ENCODE peak calls at places on chromosomes 1 and 21, in seven cellular contexts. One of them, this sample, is unnamed. For H3K4me1, the result is how much of the 10 kb centered on the place peaks cover.

GRCh38 chr1:205273551-205273982 is 45.8 kb downstream of the TMCC2 start:
- DNase-seq in tibial nerve: peak
- DNase-seq in body of pancreas: peak
- DNase-seq in heart left ventricle: peak
- DNase-seq in testis: peak
- DNase-seq in A549: peak
- DNase-seq in endothelial cell of umbilical vein: peak
- DNase-seq in this sample: peak

GRCh38 chr21:29257701-29258100 is 41.0 kb upstream of the BACH1 start:
- DNase-seq in tibial nerve: no peak
- DNase-seq in body of pancreas: no peak
- DNase-seq in heart left ventricle: no peak
- DNase-seq in testis: no peak
- DNase-seq in A549: no peak
- DNase-seq in endothelial cell of umbilical vein: no peak
- DNase-seq in this sample: no peak

GRCh38 chr1:180250883-180251509 is 20.9 kb downstream of the LHX4 start:
- DNase-seq in tibial nerve: no peak
- DNase-seq in body of pancreas: no peak
- DNase-seq in heart left ventricle: no peak
- DNase-seq in testis: no peak
- DNase-seq in A549: no peak
- DNase-seq in endothelial cell of umbilical vein: no peak
- DNase-seq in this sample: no peak

GRCh38 chr1:53378061-53378460 is 50.2 kb upstream of the LRP8 start:
- DNase-seq in tibial nerve: no peak
- DNase-seq in body of pancreas: no peak
- DNase-seq in heart left ventricle: no peak
- DNase-seq in testis: peak
- DNase-seq in A549: no peak
- DNase-seq in endothelial cell of umbilical vein: no peak
- DNase-seq in this sample: no peak

GRCh38 chr1:236747311-236747956 is 47.7 kb upstream of the MTR start:
- DNase-seq in tibial nerve: no peak
- DNase-seq in body of pancreas: no peak
- DNase-seq in heart left ventricle: no peak
- DNase-seq in testis: no peak
- DNase-seq in A549: no peak
- DNase-seq in endothelial cell of umbilical vein: no peak
- DNase-seq in this sample: no peak

GRCh38 chr1:81834921-81835698 is 34.4 kb downstream of the ADGRL2 start:
- DNase-seq in tibial nerve: no peak
- DNase-seq in body of pancreas: no peak
- DNase-seq in heart left ventricle: peak
- DNase-seq in testis: no peak
- DNase-seq in A549: no peak
- DNase-seq in endothelial cell of umbilical vein: peak
- DNase-seq in this sample: peak

GRCh38 chr1:229273507-229274232 is 2.8 kb downstream of the RAB4A start:
- DNase-seq in tibial nerve: no peak
- DNase-seq in body of pancreas: peak
- DNase-seq in heart left ventricle: no peak
- DNase-seq in testis: no peak
- DNase-seq in A549: no peak
- DNase-seq in endothelial cell of umbilical vein: peak
- DNase-seq in this sample: no peak

GRCh38 chr1:39729030-39729429 is 9.7 kb upstream of the PPIE start:
- DNase-seq in tibial nerve: no peak
- DNase-seq in body of pancreas: no peak
- DNase-seq in heart left ventricle: no peak
- DNase-seq in testis: no peak
- DNase-seq in A549: no peak
- DNase-seq in endothelial cell of umbilical vein: no peak
- DNase-seq in this sample: no peak

GRCh38 chr1:85975770-85976386 is 180.7 kb downstream of the COL24A1 start:
- DNase-seq in tibial nerve: no peak
- DNase-seq in body of pancreas: no peak
- DNase-seq in heart left ventricle: no peak
- DNase-seq in testis: no peak
- DNase-seq in A549: no peak
- DNase-seq in endothelial cell of umbilical vein: no peak
- DNase-seq in this sample: no peak

GRCh38 chr21:46083271-46084040 is 14.5 kb upstream of the COL6A2 start:
- DNase-seq in tibial nerve: no peak
- DNase-seq in body of pancreas: peak
- DNase-seq in heart left ventricle: no peak
- DNase-seq in testis: peak
- DNase-seq in A549: no peak
- DNase-seq in endothelial cell of umbilical vein: no peak
- DNase-seq in this sample: no peak

GRCh38 chr1:204283711-204284651 is 70.2 kb upstream of the GOLT1A start:
- DNase-seq in tibial nerve: no peak
- DNase-seq in body of pancreas: no peak
- DNase-seq in heart left ventricle: peak
- DNase-seq in testis: no peak
- DNase-seq in A549: no peak
- DNase-seq in endothelial cell of umbilical vein: no peak
- DNase-seq in this sample: no peak

GRCh38 chr1:45880930-45881329 is 77.5 kb downstream of the MAST2 start:
- DNase-seq in tibial nerve: no peak
- DNase-seq in body of pancreas: no peak
- DNase-seq in heart left ventricle: no peak
- DNase-seq in testis: no peak
- DNase-seq in A549: no peak
- DNase-seq in endothelial cell of umbilical vein: no peak
- DNase-seq in this sample: no peak

GRCh38 chr1:108708726-108709660 is 3.7 kb upstream of the FNDC7 start:
- DNase-seq in tibial nerve: no peak
- DNase-seq in body of pancreas: no peak
- DNase-seq in heart left ventricle: no peak
- DNase-seq in testis: no peak
- DNase-seq in A549: peak
- DNase-seq in endothelial cell of umbilical vein: no peak
- DNase-seq in this sample: no peak

GRCh38 chr1:40939320-40940059 is 40.0 kb upstream of the CTPS1 start:
- DNase-seq in tibial nerve: peak
- DNase-seq in body of pancreas: peak
- DNase-seq in heart left ventricle: no peak
- DNase-seq in testis: no peak
- DNase-seq in A549: no peak
- DNase-seq in endothelial cell of umbilical vein: no peak
- DNase-seq in this sample: peak

GRCh38 chr1:89581859-89582258 is 51.1 kb upstream of the LRRC8C start:
- DNase-seq in tibial nerve: no peak
- DNase-seq in body of pancreas: no peak
- DNase-seq in heart left ventricle: no peak
- DNase-seq in testis: no peak
- DNase-seq in A549: no peak
- DNase-seq in endothelial cell of umbilical vein: no peak
- DNase-seq in this sample: no peak

GRCh38 chr21:35925497-35925896 is 134.8 kb downstream of the SETD4 start:
- DNase-seq in tibial nerve: no peak
- DNase-seq in body of pancreas: peak
- DNase-seq in heart left ventricle: no peak
- DNase-seq in testis: no peak
- DNase-seq in A549: no peak
- DNase-seq in endothelial cell of umbilical vein: peak
- DNase-seq in this sample: peak

GRCh38 chr1:16172964-16173446 is 17.1 kb upstream of the EPHA2 start:
- DNase-seq in tibial nerve: no peak
- DNase-seq in body of pancreas: no peak
- DNase-seq in heart left ventricle: no peak
- DNase-seq in testis: no peak
- DNase-seq in A549: no peak
- DNase-seq in endothelial cell of umbilical vein: no peak
- DNase-seq in this sample: no peak

GRCh38 chr1:213127074-213127473 is 76.0 kb downstream of the RPS6KC1 start:
- DNase-seq in tibial nerve: no peak
- DNase-seq in body of pancreas: no peak
- DNase-seq in heart left ventricle: no peak
- DNase-seq in testis: no peak
- DNase-seq in A549: no peak
- DNase-seq in endothelial cell of umbilical vein: no peak
- DNase-seq in this sample: no peak

DNA sequence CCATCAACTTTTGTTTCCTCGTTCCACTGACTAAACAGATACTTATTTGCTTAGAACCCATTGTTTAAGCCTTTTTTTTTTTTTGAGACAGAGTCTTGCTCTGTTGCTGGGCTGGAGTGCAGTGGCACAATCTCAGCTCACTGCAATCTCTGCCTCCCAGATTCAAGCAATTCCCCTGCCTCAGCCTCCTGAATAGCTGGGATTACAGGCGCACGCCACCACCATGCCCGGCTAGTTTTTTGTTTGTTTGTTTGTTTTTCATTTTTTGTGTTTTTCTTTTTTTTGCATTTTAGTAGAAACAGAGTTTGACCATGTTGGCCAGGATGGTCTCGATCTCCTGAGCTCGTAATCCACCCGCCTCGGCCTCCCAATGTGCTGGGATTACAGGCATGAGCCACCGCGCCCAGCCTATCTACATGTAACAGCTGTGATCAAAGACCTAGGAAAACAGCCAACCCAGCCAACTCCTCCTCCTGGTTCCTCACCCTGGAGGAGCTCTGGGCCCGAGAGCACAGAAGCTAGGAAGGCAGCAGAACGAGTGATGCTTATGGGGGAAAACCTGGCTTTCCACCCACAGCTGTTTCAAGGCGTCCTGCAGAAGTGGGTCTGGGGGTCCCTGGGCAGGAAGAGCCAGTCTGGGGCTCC is 32.9 kb downstream of the KCNN3 start:
- DNase-seq in tibial nerve: no peak
- DNase-seq in body of pancreas: no peak
- DNase-seq in heart left ventricle: peak
- DNase-seq in testis: no peak
- DNase-seq in A549: no peak
- DNase-seq in endothelial cell of umbilical vein: no peak
- DNase-seq in this sample: no peak
- H3K4me1 ChIP-seq in tibial nerve: under half
- H3K4me1 ChIP-seq in body of pancreas: under half
- H3K4me1 ChIP-seq in heart left ventricle: under half
- H3K4me1 ChIP-seq in testis: under half
- H3K4me1 ChIP-seq in A549: under half
- H3K4me1 ChIP-seq in endothelial cell of umbilical vein: under half
- H3K4me1 ChIP-seq in this sample: half or more

GRCh38 chr1:115677172-115677542 is 35.4 kb downstream of the VANGL1 start:
- DNase-seq in tibial nerve: no peak
- DNase-seq in body of pancreas: no peak
- DNase-seq in heart left ventricle: no peak
- DNase-seq in testis: no peak
- DNase-seq in A549: no peak
- DNase-seq in endothelial cell of umbilical vein: no peak
- DNase-seq in this sample: peak
- H3K27ac ChIP-seq in tibial nerve: no peak
- H3K27ac ChIP-seq in body of pancreas: no peak
- H3K27ac ChIP-seq in heart left ventricle: no peak
- H3K27ac ChIP-seq in testis: no peak
- H3K27ac ChIP-seq in A549: no peak
- H3K27ac ChIP-seq in endothelial cell of umbilical vein: no peak
- H3K27ac ChIP-seq in this sample: peak

DNA sequence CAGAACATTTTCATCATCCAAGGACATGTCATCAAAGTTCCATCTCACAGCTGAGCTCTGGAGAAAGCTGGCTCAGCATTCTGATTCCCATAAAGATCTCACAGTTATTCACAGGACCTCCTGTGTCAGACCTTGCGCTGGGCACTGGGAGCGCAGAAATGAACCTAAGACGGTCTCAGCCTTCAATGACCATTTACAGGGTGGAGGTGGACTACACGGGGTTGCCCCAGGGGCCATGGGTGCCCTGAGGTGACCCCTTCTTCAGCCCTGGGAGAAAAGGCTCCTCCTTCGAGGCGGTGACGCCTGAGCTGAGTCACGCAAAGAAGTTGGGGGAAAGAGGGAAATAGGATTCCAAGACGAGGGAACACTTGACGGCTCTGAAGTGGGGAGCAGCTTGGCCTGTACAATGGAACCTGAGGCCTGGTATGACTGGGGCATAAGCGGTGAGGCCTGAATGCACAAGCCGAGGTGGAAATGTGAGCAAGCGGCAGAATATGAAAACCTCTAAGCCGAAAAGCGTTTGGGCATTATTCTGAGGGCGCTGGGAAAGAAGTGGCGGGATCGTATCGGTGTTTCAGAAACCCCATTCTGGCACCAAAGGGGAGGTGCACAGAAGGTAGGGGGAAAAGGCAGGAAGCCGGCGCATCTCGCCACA is 787 bp downstream of the CC2D1B start:
- DNase-seq in tibial nerve: peak
- DNase-seq in body of pancreas: peak
- DNase-seq in heart left ventricle: peak
- DNase-seq in testis: peak
- DNase-seq in A549: peak
- DNase-seq in endothelial cell of umbilical vein: peak
- DNase-seq in this sample: peak
- TF ChIP-seq POLR2A in tibial nerve: peak
- TF ChIP-seq POLR2A in body of pancreas: no peak
- TF ChIP-seq POLR2A in heart left ventricle: no peak
- TF ChIP-seq POLR2A in testis: no peak
- TF ChIP-seq POLR2A in A549: peak
- TF ChIP-seq POLR2A in endothelial cell of umbilical vein: no peak
- TF ChIP-seq POLR2A in this sample: peak

DNA sequence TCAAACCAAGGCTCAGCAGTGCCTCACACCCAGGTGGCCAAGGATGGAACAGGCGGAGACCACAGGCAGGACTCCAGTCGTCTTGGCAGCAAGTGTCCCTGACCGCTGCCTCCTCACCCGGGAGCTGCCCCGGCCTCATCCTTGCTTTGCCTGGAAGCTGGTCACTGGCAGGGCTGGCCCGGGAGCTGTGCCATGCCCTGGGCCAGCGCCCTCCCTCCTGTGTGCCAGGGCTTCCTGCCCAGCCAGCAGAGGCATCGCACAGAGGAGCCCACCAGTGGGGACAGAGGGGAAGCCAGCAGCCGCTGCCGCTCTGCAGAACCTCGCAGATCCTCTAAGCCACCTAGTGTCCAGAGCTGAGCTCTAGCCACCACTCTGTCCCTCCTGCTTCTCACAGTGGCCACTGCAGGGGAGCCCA is 7.8 kb downstream of the CASZ1 start:
- DNase-seq in tibial nerve: no peak
- DNase-seq in body of pancreas: peak
- DNase-seq in heart left ventricle: peak
- DNase-seq in testis: no peak
- DNase-seq in A549: peak
- DNase-seq in endothelial cell of umbilical vein: peak
- DNase-seq in this sample: peak
- H3K4me1 ChIP-seq in tibial nerve: under half
- H3K4me1 ChIP-seq in body of pancreas: under half
- H3K4me1 ChIP-seq in heart left ventricle: under half
- H3K4me1 ChIP-seq in testis: under half
- H3K4me1 ChIP-seq in A549: under half
- H3K4me1 ChIP-seq in endothelial cell of umbilical vein: under half
- H3K4me1 ChIP-seq in this sample: under half

This sample was measured in thyroid gland.